ENCODE peak calls at places on chromosome 2, in five cellular contexts. One of them, this sample, is unnamed.

GRCh38 chr2:174787485-174788205 is 23.4 kb upstream of the CHRNA1 start:
- DNase-seq in stimulated activated naive CD8-positive, alpha-beta T cell treated with anti-CD3 and anti-CD28 coated beads, Interleukin-15, Interleukin-2, amounts not matched to agents 100 U/mL and 50 U/mL, for 24 hours: peak
- DNase-seq in anterior cingulate cortex: peak
- DNase-seq in activated T-cell treated with anti-CD3 and anti-CD28 coated beads, Interleukin-2, amount 50 U/mL, for 4 hours: no peak
- DNase-seq in posterior cingulate gyrus: peak
- DNase-seq in this sample: no peak

GRCh38 chr2:24766609-24767008 is 26.6 kb downstream of the PTRHD1 start:
- DNase-seq in stimulated activated naive CD8-positive, alpha-beta T cell treated with anti-CD3 and anti-CD28 coated beads, Interleukin-15, Interleukin-2, amounts not matched to agents 100 U/mL and 50 U/mL, for 24 hours: no peak
- DNase-seq in anterior cingulate cortex: no peak
- DNase-seq in activated T-cell treated with anti-CD3 and anti-CD28 coated beads, Interleukin-2, amount 50 U/mL, for 4 hours: no peak
- DNase-seq in posterior cingulate gyrus: no peak
- DNase-seq in this sample: no peak

GRCh38 chr2:44531289-44531688 is 169.5 kb downstream of the CAMKMT start:
- DNase-seq in stimulated activated naive CD8-positive, alpha-beta T cell treated with anti-CD3 and anti-CD28 coated beads, Interleukin-15, Interleukin-2, amounts not matched to agents 100 U/mL and 50 U/mL, for 24 hours: no peak
- DNase-seq in anterior cingulate cortex: no peak
- DNase-seq in activated T-cell treated with anti-CD3 and anti-CD28 coated beads, Interleukin-2, amount 50 U/mL, for 4 hours: no peak
- DNase-seq in posterior cingulate gyrus: no peak
- DNase-seq in this sample: no peak

GRCh38 chr2:21841341-21841740 is 717.6 kb downstream of the TDRD15 start:
- DNase-seq in stimulated activated naive CD8-positive, alpha-beta T cell treated with anti-CD3 and anti-CD28 coated beads, Interleukin-15, Interleukin-2, amounts not matched to agents 100 U/mL and 50 U/mL, for 24 hours: no peak
- DNase-seq in anterior cingulate cortex: no peak
- DNase-seq in activated T-cell treated with anti-CD3 and anti-CD28 coated beads, Interleukin-2, amount 50 U/mL, for 4 hours: no peak
- DNase-seq in posterior cingulate gyrus: no peak
- DNase-seq in this sample: no peak

GRCh38 chr2:227719637-227720036 is 1.8 kb upstream of the SLC19A3 start:
- DNase-seq in stimulated activated naive CD8-positive, alpha-beta T cell treated with anti-CD3 and anti-CD28 coated beads, Interleukin-15, Interleukin-2, amounts not matched to agents 100 U/mL and 50 U/mL, for 24 hours: no peak
- DNase-seq in anterior cingulate cortex: no peak
- DNase-seq in activated T-cell treated with anti-CD3 and anti-CD28 coated beads, Interleukin-2, amount 50 U/mL, for 4 hours: no peak
- DNase-seq in posterior cingulate gyrus: no peak
- DNase-seq in this sample: no peak

GRCh38 chr2:27831279-27832050 is 58.7 kb downstream of the RBKS start:
- DNase-seq in stimulated activated naive CD8-positive, alpha-beta T cell treated with anti-CD3 and anti-CD28 coated beads, Interleukin-15, Interleukin-2, amounts not matched to agents 100 U/mL and 50 U/mL, for 24 hours: no peak
- DNase-seq in anterior cingulate cortex: no peak
- DNase-seq in activated T-cell treated with anti-CD3 and anti-CD28 coated beads, Interleukin-2, amount 50 U/mL, for 4 hours: no peak
- DNase-seq in posterior cingulate gyrus: no peak
- DNase-seq in this sample: no peak

GRCh38 chr2:176160251-176161040 is 3.3 kb downstream of the HOXD3 start:
- DNase-seq in stimulated activated naive CD8-positive, alpha-beta T cell treated with anti-CD3 and anti-CD28 coated beads, Interleukin-15, Interleukin-2, amounts not matched to agents 100 U/mL and 50 U/mL, for 24 hours: no peak
- DNase-seq in anterior cingulate cortex: no peak
- DNase-seq in activated T-cell treated with anti-CD3 and anti-CD28 coated beads, Interleukin-2, amount 50 U/mL, for 4 hours: no peak
- DNase-seq in posterior cingulate gyrus: no peak
- DNase-seq in this sample: no peak

GRCh38 chr2:197276156-197276555 is 34.4 kb downstream of the ANKRD44 start:
- DNase-seq in stimulated activated naive CD8-positive, alpha-beta T cell treated with anti-CD3 and anti-CD28 coated beads, Interleukin-15, Interleukin-2, amounts not matched to agents 100 U/mL and 50 U/mL, for 24 hours: no peak
- DNase-seq in anterior cingulate cortex: no peak
- DNase-seq in activated T-cell treated with anti-CD3 and anti-CD28 coated beads, Interleukin-2, amount 50 U/mL, for 4 hours: no peak
- DNase-seq in posterior cingulate gyrus: no peak
- DNase-seq in this sample: no peak

GRCh38 chr2:83191316-83191715 is 1267.8 kb downstream of the SUCLG1 start:
- DNase-seq in stimulated activated naive CD8-positive, alpha-beta T cell treated with anti-CD3 and anti-CD28 coated beads, Interleukin-15, Interleukin-2, amounts not matched to agents 100 U/mL and 50 U/mL, for 24 hours: no peak
- DNase-seq in anterior cingulate cortex: no peak
- DNase-seq in activated T-cell treated with anti-CD3 and anti-CD28 coated beads, Interleukin-2, amount 50 U/mL, for 4 hours: no peak
- DNase-seq in posterior cingulate gyrus: no peak
- DNase-seq in this sample: no peak

GRCh38 chr2:71275939-71276310 is 49.0 kb upstream of the PAIP2B start:
- DNase-seq in stimulated activated naive CD8-positive, alpha-beta T cell treated with anti-CD3 and anti-CD28 coated beads, Interleukin-15, Interleukin-2, amounts not matched to agents 100 U/mL and 50 U/mL, for 24 hours: no peak
- DNase-seq in anterior cingulate cortex: no peak
- DNase-seq in activated T-cell treated with anti-CD3 and anti-CD28 coated beads, Interleukin-2, amount 50 U/mL, for 4 hours: no peak
- DNase-seq in posterior cingulate gyrus: no peak
- DNase-seq in this sample: no peak

GRCh38 chr2:140508756-140509155 is 1622.1 kb downstream of the LRP1B start:
- DNase-seq in stimulated activated naive CD8-positive, alpha-beta T cell treated with anti-CD3 and anti-CD28 coated beads, Interleukin-15, Interleukin-2, amounts not matched to agents 100 U/mL and 50 U/mL, for 24 hours: no peak
- DNase-seq in anterior cingulate cortex: no peak
- DNase-seq in activated T-cell treated with anti-CD3 and anti-CD28 coated beads, Interleukin-2, amount 50 U/mL, for 4 hours: no peak
- DNase-seq in posterior cingulate gyrus: no peak
- DNase-seq in this sample: no peak

GRCh38 chr2:47174731-47175361 is 19.7 kb upstream of the STPG4 start:
- DNase-seq in stimulated activated naive CD8-positive, alpha-beta T cell treated with anti-CD3 and anti-CD28 coated beads, Interleukin-15, Interleukin-2, amounts not matched to agents 100 U/mL and 50 U/mL, for 24 hours: peak
- DNase-seq in anterior cingulate cortex: no peak
- DNase-seq in activated T-cell treated with anti-CD3 and anti-CD28 coated beads, Interleukin-2, amount 50 U/mL, for 4 hours: no peak
- DNase-seq in posterior cingulate gyrus: no peak
- DNase-seq in this sample: no peak

GRCh38 chr2:228731517-228731916 is 539.6 kb downstream of the PID1 start:
- DNase-seq in stimulated activated naive CD8-positive, alpha-beta T cell treated with anti-CD3 and anti-CD28 coated beads, Interleukin-15, Interleukin-2, amounts not matched to agents 100 U/mL and 50 U/mL, for 24 hours: no peak
- DNase-seq in anterior cingulate cortex: no peak
- DNase-seq in activated T-cell treated with anti-CD3 and anti-CD28 coated beads, Interleukin-2, amount 50 U/mL, for 4 hours: no peak
- DNase-seq in posterior cingulate gyrus: no peak
- DNase-seq in this sample: no peak

GRCh38 chr2:237067985-237068576 is 17.6 kb upstream of the COPS8 start:
- DNase-seq in stimulated activated naive CD8-positive, alpha-beta T cell treated with anti-CD3 and anti-CD28 coated beads, Interleukin-15, Interleukin-2, amounts not matched to agents 100 U/mL and 50 U/mL, for 24 hours: no peak
- DNase-seq in anterior cingulate cortex: no peak
- DNase-seq in activated T-cell treated with anti-CD3 and anti-CD28 coated beads, Interleukin-2, amount 50 U/mL, for 4 hours: no peak
- DNase-seq in posterior cingulate gyrus: no peak
- DNase-seq in this sample: no peak

GRCh38 chr2:199572571-199572970 is 114.8 kb upstream of the SATB2 start:
- DNase-seq in stimulated activated naive CD8-positive, alpha-beta T cell treated with anti-CD3 and anti-CD28 coated beads, Interleukin-15, Interleukin-2, amounts not matched to agents 100 U/mL and 50 U/mL, for 24 hours: no peak
- DNase-seq in anterior cingulate cortex: no peak
- DNase-seq in activated T-cell treated with anti-CD3 and anti-CD28 coated beads, Interleukin-2, amount 50 U/mL, for 4 hours: no peak
- DNase-seq in posterior cingulate gyrus: no peak
- DNase-seq in this sample: no peak

GRCh38 chr2:42872736-42873135 is 80.4 kb upstream of the HAAO start:
- DNase-seq in stimulated activated naive CD8-positive, alpha-beta T cell treated with anti-CD3 and anti-CD28 coated beads, Interleukin-15, Interleukin-2, amounts not matched to agents 100 U/mL and 50 U/mL, for 24 hours: no peak
- DNase-seq in anterior cingulate cortex: no peak
- DNase-seq in activated T-cell treated with anti-CD3 and anti-CD28 coated beads, Interleukin-2, amount 50 U/mL, for 4 hours: no peak
- DNase-seq in posterior cingulate gyrus: no peak
- DNase-seq in this sample: no peak

GRCh38 chr2:232422051-232422450 is 15.4 kb downstream of the ALPG start:
- DNase-seq in stimulated activated naive CD8-positive, alpha-beta T cell treated with anti-CD3 and anti-CD28 coated beads, Interleukin-15, Interleukin-2, amounts not matched to agents 100 U/mL and 50 U/mL, for 24 hours: no peak
- DNase-seq in anterior cingulate cortex: no peak
- DNase-seq in activated T-cell treated with anti-CD3 and anti-CD28 coated beads, Interleukin-2, amount 50 U/mL, for 4 hours: no peak
- DNase-seq in posterior cingulate gyrus: no peak
- DNase-seq in this sample: no peak